ENCODE peak calls at places on chromosomes 12 and 14, in six cellular contexts. One of them, this sample, is unnamed.

GRCh38 chr12:105317942-105318614 is 12.4 kb upstream of the C12orf75 start:
- DNase-seq in HCT116: no peak
- DNase-seq in K562: no peak
- DNase-seq in H1: no peak
- DNase-seq in GM12878: no peak
- DNase-seq in HepG2: peak; percentile 90
- DNase-seq in this sample: no peak

GRCh38 chr14:58297762-58298476 is 436 bp upstream of the ARID4A start:
- DNase-seq in HCT116: peak; percentile 100
- DNase-seq in K562: peak; percentile 72
- DNase-seq in H1: peak; percentile 99
- DNase-seq in GM12878: peak; percentile 100
- DNase-seq in HepG2: peak; percentile 100
- DNase-seq in this sample: peak; percentile 94

GRCh38 chr12:91023326-91024004 is 18.7 kb upstream of the EPYC start:
- DNase-seq in HCT116: no peak
- DNase-seq in K562: no peak
- DNase-seq in H1: no peak
- DNase-seq in GM12878: no peak
- DNase-seq in HepG2: no peak
- DNase-seq in this sample: no peak

GRCh38 chr12:107134558-107134957 is 41.2 kb upstream of the CRY1 start:
- DNase-seq in HCT116: peak; percentile 75
- DNase-seq in K562: peak; percentile 75
- DNase-seq in H1: peak; percentile 47
- DNase-seq in GM12878: no peak
- DNase-seq in HepG2: peak; percentile 73
- DNase-seq in this sample: no peak

GRCh38 chr12:24307716-24308335 is 358.4 kb upstream of the SOX5 start:
- DNase-seq in HCT116: no peak
- DNase-seq in K562: no peak
- DNase-seq in H1: no peak
- DNase-seq in GM12878: no peak
- DNase-seq in HepG2: no peak
- DNase-seq in this sample: no peak

GRCh38 chr14:60721331-60722162 is 2.6 kb downstream of the SIX4 start:
- DNase-seq in HCT116: peak; percentile 54
- DNase-seq in K562: peak; percentile 7
- DNase-seq in H1: no peak
- DNase-seq in GM12878: no peak
- DNase-seq in HepG2: peak; percentile 67
- DNase-seq in this sample: no peak

GRCh38 chr14:65847065-65847847 is 434.7 kb downstream of the FUT8 start:
- DNase-seq in HCT116: no peak
- DNase-seq in K562: no peak
- DNase-seq in H1: no peak
- DNase-seq in GM12878: peak; percentile 23
- DNase-seq in HepG2: no peak
- DNase-seq in this sample: no peak

GRCh38 chr12:53465679-53466078 is 13.8 kb downstream of the PCBP2 start:
- DNase-seq in HCT116: no peak
- DNase-seq in K562: no peak
- DNase-seq in H1: no peak
- DNase-seq in GM12878: no peak
- DNase-seq in HepG2: no peak
- DNase-seq in this sample: no peak

GRCh38 chr12:52050116-52050770 is 999 bp upstream of the NR4A1 start:
- DNase-seq in HCT116: no peak
- DNase-seq in K562: no peak
- DNase-seq in H1: no peak
- DNase-seq in GM12878: no peak
- DNase-seq in HepG2: no peak
- DNase-seq in this sample: no peak

GRCh38 chr12:124861492-124861891 is 2.2 kb downstream of the SCARB1 start:
- DNase-seq in HCT116: peak; percentile 53
- DNase-seq in K562: peak; percentile 56
- DNase-seq in H1: no peak
- DNase-seq in GM12878: peak; percentile 39
- DNase-seq in HepG2: no peak
- DNase-seq in this sample: no peak

GRCh38 chr12:49094104-49094948 is at the start of gene DHH:
- DNase-seq in HCT116: no peak
- DNase-seq in K562: peak; percentile 86
- DNase-seq in H1: no peak
- DNase-seq in GM12878: no peak
- DNase-seq in HepG2: no peak
- DNase-seq in this sample: no peak
- TF ChIP-seq YY1 in HCT116: no peak
- TF ChIP-seq YY1 in K562: no peak
- TF ChIP-seq YY1 in H1: peak; percentile 25
- TF ChIP-seq YY1 in GM12878: no peak
- TF ChIP-seq YY1 in HepG2: no peak
- TF ChIP-seq YY1 in this sample: no peak

GRCh38 chr12:93873561-93873960 is 196.4 kb downstream of the CRADD start:
- DNase-seq in HCT116: no peak
- DNase-seq in K562: no peak
- DNase-seq in H1: no peak
- DNase-seq in GM12878: no peak
- DNase-seq in HepG2: no peak
- DNase-seq in this sample: no peak
- H3K9me3 ChIP-seq in HCT116: peaks cover 4% of the 10 kb centered on the region
- H3K9me3 ChIP-seq in K562: peaks cover 4% of the 10 kb centered on the region
- H3K9me3 ChIP-seq in H1: no peaks in the 10 kb centered on the region
- H3K9me3 ChIP-seq in GM12878: no peaks in the 10 kb centered on the region
- H3K9me3 ChIP-seq in HepG2: peaks cover 14% of the 10 kb centered on the region
- H3K9me3 ChIP-seq in this sample: peaks cover 10% of the 10 kb centered on the region

DNA sequence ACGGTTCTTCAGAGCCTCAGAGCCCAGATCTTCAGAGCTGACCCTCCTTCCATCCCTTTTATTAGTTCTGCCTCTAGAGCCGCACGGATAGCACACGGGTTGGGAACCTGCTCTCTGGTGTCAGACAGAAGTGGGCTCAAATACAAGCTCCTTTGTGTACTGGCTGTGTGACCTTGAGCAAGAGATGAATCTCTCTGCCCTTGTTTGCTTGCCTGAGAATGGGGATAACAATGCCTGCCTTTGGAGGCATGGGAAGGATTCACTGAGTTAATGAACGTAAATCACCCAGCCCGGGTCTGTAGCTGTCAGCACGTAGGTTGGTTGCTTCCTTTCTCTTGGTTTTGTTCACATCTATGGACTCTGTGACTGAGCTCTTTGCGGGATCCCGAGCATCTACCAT is 79.4 kb upstream of the NRXN3 start:
- DNase-seq in HCT116: no peak
- DNase-seq in K562: no peak
- DNase-seq in H1: no peak
- DNase-seq in GM12878: no peak
- DNase-seq in HepG2: peak; percentile 41
- DNase-seq in this sample: no peak
- H3K4me1 ChIP-seq in HCT116: no peaks in the 10 kb centered on the region
- H3K4me1 ChIP-seq in K562: no peaks in the 10 kb centered on the region
- H3K4me1 ChIP-seq in H1: peaks cover 6% of the 10 kb centered on the region
- H3K4me1 ChIP-seq in GM12878: no peaks in the 10 kb centered on the region
- H3K4me1 ChIP-seq in HepG2: peaks cover 22% of the 10 kb centered on the region
- H3K4me1 ChIP-seq in this sample: no peaks in the 10 kb centered on the region

GRCh38 chr14:74522740-74523139 is 29.2 kb downstream of the ISCA2 start:
- DNase-seq in HCT116: no peak
- DNase-seq in K562: no peak
- DNase-seq in H1: no peak
- DNase-seq in GM12878: no peak
- DNase-seq in HepG2: no peak
- DNase-seq in this sample: no peak
- TF ChIP-seq YY1 in HCT116: no peak
- TF ChIP-seq YY1 in K562: no peak
- TF ChIP-seq YY1 in H1: no peak
- TF ChIP-seq YY1 in GM12878: no peak
- TF ChIP-seq YY1 in HepG2: no peak
- TF ChIP-seq YY1 in this sample: no peak

GRCh38 chr14:28744126-28744525 is 22.5 kb upstream of the FOXG1 start:
- DNase-seq in HCT116: no peak
- DNase-seq in K562: no peak
- DNase-seq in H1: no peak
- DNase-seq in GM12878: no peak
- DNase-seq in HepG2: no peak
- DNase-seq in this sample: no peak

GRCh38 chr14:28745176-28745575 is 21.4 kb upstream of the FOXG1 start:
- DNase-seq in HCT116: no peak
- DNase-seq in K562: no peak
- DNase-seq in H1: no peak
- DNase-seq in GM12878: no peak
- DNase-seq in HepG2: no peak
- DNase-seq in this sample: no peak

GRCh38 chr14:28746247-28746646 is 20.3 kb upstream of the FOXG1 start:
- DNase-seq in HCT116: no peak
- DNase-seq in K562: no peak
- DNase-seq in H1: no peak
- DNase-seq in GM12878: no peak
- DNase-seq in HepG2: no peak
- DNase-seq in this sample: no peak

DNA sequence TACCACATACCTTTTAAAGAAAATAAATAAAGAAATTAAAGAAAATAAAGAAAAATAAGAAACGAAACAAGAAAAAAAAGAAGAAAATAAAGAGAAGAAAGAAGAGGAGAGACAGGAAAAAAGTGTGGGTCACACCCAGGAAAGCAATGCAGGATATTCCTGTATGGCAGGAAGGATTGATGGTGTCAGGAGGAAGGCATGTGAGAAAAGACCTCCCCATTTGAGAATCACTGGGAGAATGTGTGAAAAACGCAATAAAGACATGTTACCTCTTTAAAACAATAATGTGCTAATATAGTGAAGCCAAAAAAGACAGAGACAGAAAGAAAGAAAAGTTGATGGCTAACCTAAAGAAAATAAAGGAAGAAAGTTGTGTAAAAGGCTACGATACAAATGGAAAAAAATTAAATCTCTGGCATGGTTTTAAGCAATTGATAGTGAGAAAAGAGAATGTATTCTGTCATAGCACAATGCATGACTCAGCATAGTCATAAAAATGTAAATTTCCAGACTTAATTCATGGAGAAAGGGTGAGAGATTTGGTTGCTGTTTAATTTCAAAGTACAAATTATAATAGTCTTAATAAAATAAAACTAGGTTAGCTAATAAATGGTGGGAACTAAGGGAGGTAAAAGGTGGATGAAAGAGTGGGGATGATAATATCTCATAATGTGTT is 24.3 kb upstream of the FOXG1 start:
- DNase-seq in HCT116: no peak
- DNase-seq in K562: no peak
- DNase-seq in H1: no peak
- DNase-seq in GM12878: no peak
- DNase-seq in HepG2: no peak
- DNase-seq in this sample: no peak
- H3K9me3 ChIP-seq in HCT116: peaks cover 12% of the 10 kb centered on the region
- H3K9me3 ChIP-seq in K562: no peaks in the 10 kb centered on the region
- H3K9me3 ChIP-seq in H1: no peaks in the 10 kb centered on the region
- H3K9me3 ChIP-seq in GM12878: no peaks in the 10 kb centered on the region
- H3K9me3 ChIP-seq in HepG2: no peaks in the 10 kb centered on the region
- H3K9me3 ChIP-seq in this sample: no peaks in the 10 kb centered on the region

GRCh38 chr12:46556820-46557524 is 184.4 kb upstream of the SLC38A2 start:
- DNase-seq in HCT116: peak; percentile 83
- DNase-seq in K562: no peak
- DNase-seq in H1: no peak
- DNase-seq in GM12878: no peak
- DNase-seq in HepG2: no peak
- DNase-seq in this sample: no peak
- H3K4me1 ChIP-seq in HCT116: peaks cover 83% of the 10 kb centered on the region
- H3K4me1 ChIP-seq in K562: peaks cover 34% of the 10 kb centered on the region
- H3K4me1 ChIP-seq in H1: peaks cover 3% of the 10 kb centered on the region
- H3K4me1 ChIP-seq in GM12878: no peaks in the 10 kb centered on the region
- H3K4me1 ChIP-seq in HepG2: peaks cover 32% of the 10 kb centered on the region
- H3K4me1 ChIP-seq in this sample: no peaks in the 10 kb centered on the region

GRCh38 chr12:116990971-116991966 is 80.5 kb downstream of the FBXW8 start:
- DNase-seq in HCT116: no peak
- DNase-seq in K562: no peak
- DNase-seq in H1: no peak
- DNase-seq in GM12878: no peak
- DNase-seq in HepG2: no peak
- DNase-seq in this sample: no peak
- TF ChIP-seq YY1 in HCT116: no peak
- TF ChIP-seq YY1 in K562: no peak
- TF ChIP-seq YY1 in H1: no peak
- TF ChIP-seq YY1 in GM12878: no peak
- TF ChIP-seq YY1 in HepG2: no peak
- TF ChIP-seq YY1 in this sample: no peak

DNA sequence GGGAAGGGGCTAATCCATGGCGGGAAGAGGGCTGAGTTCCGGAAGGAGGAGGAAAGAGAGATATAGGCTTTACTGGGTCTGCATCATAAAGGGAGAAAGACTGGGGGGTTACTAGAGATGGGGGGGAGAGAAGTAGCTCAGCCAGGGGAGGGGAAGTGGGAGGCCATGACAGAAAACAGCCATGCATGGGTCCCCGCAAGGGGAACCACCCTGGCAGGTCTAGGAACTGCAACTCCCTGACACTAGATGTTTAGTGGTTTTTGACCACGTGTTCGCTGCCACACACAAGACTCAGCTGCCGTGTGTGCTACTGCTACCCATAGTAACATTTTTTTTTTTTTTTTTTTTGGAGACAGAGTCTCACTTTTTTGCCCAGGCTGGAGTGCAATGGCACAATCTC is 145.0 kb downstream of the RIMBP2 start:
- DNase-seq in HCT116: no peak
- DNase-seq in K562: no peak
- DNase-seq in H1: no peak
- DNase-seq in GM12878: no peak
- DNase-seq in HepG2: no peak
- DNase-seq in this sample: no peak
- H3K9me3 ChIP-seq in HCT116: no peaks in the 10 kb centered on the region
- H3K9me3 ChIP-seq in K562: no peaks in the 10 kb centered on the region
- H3K9me3 ChIP-seq in H1: peaks cover 3% of the 10 kb centered on the region
- H3K9me3 ChIP-seq in GM12878: peaks cover 6% of the 10 kb centered on the region
- H3K9me3 ChIP-seq in HepG2: no peaks in the 10 kb centered on the region
- H3K9me3 ChIP-seq in this sample: peaks cover 7% of the 10 kb centered on the region

GRCh38 chr14:50823051-50823762 is 7.8 kb downstream of the NIN start:
- DNase-seq in HCT116: no peak
- DNase-seq in K562: no peak
- DNase-seq in H1: no peak
- DNase-seq in GM12878: peak; percentile 39
- DNase-seq in HepG2: no peak
- DNase-seq in this sample: no peak
- H3K4me1 ChIP-seq in HCT116: no peaks in the 10 kb centered on the region
- H3K4me1 ChIP-seq in K562: no peaks in the 10 kb centered on the region
- H3K4me1 ChIP-seq in H1: peaks cover 15% of the 10 kb centered on the region
- H3K4me1 ChIP-seq in GM12878: peaks cover 37% of the 10 kb centered on the region
- H3K4me1 ChIP-seq in HepG2: peaks cover 38% of the 10 kb centered on the region
- H3K4me1 ChIP-seq in this sample: peaks cover 4% of the 10 kb centered on the region

GRCh38 chr12:62861586-62861985 is 73.4 kb downstream of the PPM1H start:
- DNase-seq in HCT116: no peak
- DNase-seq in K562: no peak
- DNase-seq in H1: no peak
- DNase-seq in GM12878: no peak
- DNase-seq in HepG2: no peak
- DNase-seq in this sample: no peak
- TF ChIP-seq YY1 in HCT116: no peak
- TF ChIP-seq YY1 in K562: no peak
- TF ChIP-seq YY1 in H1: no peak
- TF ChIP-seq YY1 in GM12878: no peak
- TF ChIP-seq YY1 in HepG2: no peak
- TF ChIP-seq YY1 in this sample: no peak